ENCODE peak calls at places on chromosome 11, in five cellular contexts. O, L, E, W and V are unnamed samples.

GRCh38 chr11:113992459-113993105 is 17.7 kb downstream of the HTR3A start:
- DNase-seq in O (no peak), L (no peak), E (no peak), W (no peak), V (no peak)

GRCh38 chr11:104152941-104153340 is 11.0 kb downstream of the PDGFD start:
- DNase-seq in O (no peak), L (no peak), E (peak), W (no peak), V (no peak)

GRCh38 chr11:76653674-76654309 is 16.8 kb downstream of the LRRC32 start:
- DNase-seq in O (peak), L (peak), E (no peak), W (peak), V (no peak)

GRCh38 chr11:74493816-74494630 is 499 bp upstream of the LIPT2 start:
- DNase-seq in O (no peak), L (no peak), E (no peak), W (no peak), V (no peak)

GRCh38 chr11:102007567-102008437 is 39.4 kb upstream of the CFAP300 start:
- DNase-seq in O (no peak), L (no peak), E (peak), W (no peak), V (no peak)

GRCh38 chr11:69302447-69302846 is 8.5 kb downstream of the MYEOV start:
- DNase-seq in O (no peak), L (no peak), E (no peak), W (no peak), V (no peak)

GRCh38 chr11:70746351-70746750 is 348.0 kb downstream of the CTTN start:
- DNase-seq in O (no peak), L (no peak), E (no peak), W (no peak), V (no peak)

GRCh38 chr11:62457474-62457873 is 38.6 kb downstream of the SCGB1A1 start:
- DNase-seq in O (no peak), L (no peak), E (no peak), W (no peak), V (no peak)

GRCh38 chr11:446886-447285 is 3.2 kb upstream of the PTDSS2 start:
- DNase-seq in O (no peak), L (no peak), E (no peak), W (no peak), V (no peak)

GRCh38 chr11:73402834-73403185 is 26.6 kb downstream of the RELT start:
- DNase-seq in O (no peak), L (no peak), E (peak), W (no peak), V (no peak)
- TF ChIP-seq CTCF in O (no peak), L (no peak), E (peak), W (no peak), V (no peak)

GRCh38 chr11:94997437-94997836 is 23.9 kb downstream of the KDM4D start:
- DNase-seq in O (no peak), L (no peak), E (no peak), W (no peak), V (no peak)
- TF ChIP-seq CTCF in O (no peak), L (no peak), E (no peak), W (no peak), V (peak)

GRCh38 chr11:60170566-60170965 is 12.3 kb downstream of the MS4A6A start:
- DNase-seq in O (no peak), L (no peak), E (no peak), W (no peak), V (no peak)

GRCh38 chr11:60172011-60172410 is 10.9 kb downstream of the MS4A6A start:
- DNase-seq in O (no peak), L (no peak), E (no peak), W (no peak), V (no peak)

GRCh38 chr11:60165946-60166345 is 16.9 kb downstream of the MS4A6A start:
- DNase-seq in O (no peak), L (no peak), E (no peak), W (no peak), V (no peak)

GRCh38 chr11:60168306-60168705 is 14.6 kb downstream of the MS4A6A start:
- DNase-seq in O (no peak), L (no peak), E (peak), W (no peak), V (no peak)

DNA sequence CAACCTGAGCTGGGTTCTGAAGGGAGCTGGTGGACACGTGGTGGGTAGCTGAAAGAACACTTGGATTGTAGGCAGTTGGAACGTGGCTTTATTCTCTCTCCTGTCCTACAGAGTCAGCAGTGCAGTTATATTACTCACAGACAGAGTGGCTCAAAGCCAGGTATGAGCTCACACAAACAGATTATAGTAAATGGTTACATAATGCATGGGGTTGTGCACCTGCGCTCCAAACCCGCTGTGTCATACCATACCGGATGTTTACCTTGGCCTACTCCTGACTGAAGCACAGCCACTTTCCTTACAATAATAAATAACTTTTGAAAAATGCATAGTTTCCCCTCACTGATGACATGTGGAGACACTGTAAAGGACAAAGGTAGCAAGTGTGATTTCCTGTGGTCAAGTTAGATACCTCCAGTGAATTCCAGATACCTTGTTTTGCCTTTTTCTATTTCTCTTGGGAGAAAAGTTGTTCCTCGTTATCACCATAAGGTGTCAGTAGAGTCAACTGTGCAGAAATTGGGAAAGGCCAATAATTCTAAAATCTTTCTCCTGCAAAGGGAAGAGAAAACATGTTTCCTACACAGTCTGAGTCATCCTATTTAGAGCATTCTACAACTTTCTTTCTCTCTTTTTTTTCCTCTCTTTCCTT is 13.5 kb downstream of the MS4A6A start:
- DNase-seq in O (no peak), L (no peak), E (peak), W (peak), V (no peak)
- TF ChIP-seq CTCF in O (peak), L (no peak), E (peak), W (no peak), V (peak)

DNA sequence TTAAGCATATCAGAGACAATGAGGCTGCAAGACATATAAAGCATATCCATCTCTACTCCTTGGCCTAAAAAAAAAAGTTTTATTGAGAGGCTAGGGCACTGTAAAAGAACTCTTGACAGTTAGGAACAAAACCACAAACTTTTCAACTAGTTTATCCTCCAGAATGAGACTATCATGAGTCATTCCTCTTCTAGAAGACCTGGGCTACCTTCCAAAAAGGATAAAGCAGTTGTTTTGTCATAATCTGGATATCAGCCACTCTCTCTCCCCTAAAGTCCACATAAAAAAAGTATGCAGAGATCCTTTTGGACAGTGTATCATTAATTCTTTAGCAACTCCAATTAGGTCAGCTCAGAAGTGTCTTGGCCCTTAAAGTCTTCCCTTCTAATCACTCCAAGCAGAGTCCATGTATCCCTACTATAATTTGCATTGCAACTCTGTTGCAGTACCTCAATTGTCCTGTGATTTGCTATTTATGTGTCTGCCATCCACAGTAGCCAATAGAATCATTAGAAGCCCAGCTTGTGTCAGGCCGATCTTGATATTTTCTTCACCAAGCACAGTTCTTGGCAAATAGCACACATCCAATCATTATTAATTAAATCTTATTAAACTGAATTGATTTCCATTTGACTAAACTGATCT is 10.4 kb downstream of the OR51T1 start:
- DNase-seq in O (no peak), L (no peak), E (no peak), W (no peak), V (no peak)
- TF ChIP-seq CTCF in O (no peak), L (no peak), E (no peak), W (no peak), V (peak)

DNA sequence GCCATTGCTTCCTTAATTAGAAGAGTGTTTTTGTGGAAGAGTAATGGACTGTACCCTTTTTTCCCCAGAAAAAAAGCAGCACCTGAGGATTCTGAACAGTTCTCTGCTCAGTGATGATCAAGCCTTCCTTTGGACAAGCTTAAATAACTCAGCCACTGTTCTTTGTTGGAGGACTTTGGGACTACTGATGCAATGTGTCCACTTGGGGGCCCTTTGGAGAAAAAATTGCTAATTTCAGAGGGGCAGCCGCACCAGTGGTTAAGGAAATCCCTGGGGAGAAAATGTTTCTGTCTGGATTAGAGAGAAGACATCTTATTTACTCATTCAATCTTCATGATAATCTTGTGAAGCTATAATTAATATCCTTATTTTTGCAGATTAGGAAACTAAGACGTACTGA is 5.3 kb upstream of the KMT2A start:
- DNase-seq in O (no peak), L (no peak), E (no peak), W (no peak), V (no peak)
- TF ChIP-seq CTCF in O (no peak), L (no peak), E (no peak), W (no peak), V (peak)

DNA sequence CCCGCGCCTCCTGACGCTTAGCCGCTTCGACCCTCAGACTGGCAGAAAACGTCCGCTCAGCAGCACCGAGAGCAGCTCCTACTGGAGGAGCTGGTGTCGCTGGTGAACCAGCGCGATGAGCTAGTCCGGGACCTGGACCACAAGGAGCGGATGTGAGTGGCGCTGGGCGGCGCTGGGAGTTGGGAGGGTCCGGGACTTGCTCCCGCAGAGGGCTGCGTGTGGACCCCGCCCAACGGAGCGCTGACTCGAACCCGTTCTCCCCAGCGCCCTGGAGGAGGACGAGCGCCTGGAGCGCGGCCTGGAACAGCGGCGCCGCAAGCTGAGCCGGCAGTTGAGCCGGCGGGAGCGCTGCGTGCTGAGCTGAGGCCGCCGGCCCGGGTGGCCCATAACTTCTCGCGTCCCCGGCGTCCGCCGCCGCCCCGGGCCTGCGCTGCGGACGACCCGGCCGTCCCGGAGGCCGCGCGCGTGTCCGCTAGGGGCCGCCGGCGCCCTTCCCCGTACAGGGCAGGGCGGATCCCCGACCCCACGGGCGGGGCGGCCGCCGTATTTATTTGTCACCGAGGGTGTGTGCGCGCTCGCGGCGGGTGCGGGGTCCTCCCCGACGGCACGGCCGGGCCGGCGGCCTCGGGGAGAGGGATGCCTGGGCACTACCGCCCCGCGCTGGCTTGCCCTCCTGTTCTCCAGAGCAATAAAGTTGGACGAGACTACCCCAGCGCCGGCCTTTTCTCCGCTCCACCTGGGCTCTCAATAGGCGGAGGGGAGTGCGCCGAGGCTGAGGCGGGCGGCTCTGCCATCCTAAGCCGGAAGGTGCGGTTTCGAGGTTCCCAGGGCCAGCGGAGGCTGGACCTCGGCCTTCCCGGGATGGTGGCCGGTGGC is 3.4 kb downstream of the KCNK7 start:
- DNase-seq in O (peak), L (peak), E (no peak), W (no peak), V (no peak)
- TF ChIP-seq CTCF in O (no peak), L (no peak), E (no peak), W (no peak), V (peak)

GRCh38 chr11:110286298-110287040 is 9.9 kb downstream of the RDX start:
- DNase-seq in O (no peak), L (no peak), E (no peak), W (no peak), V (no peak)
- TF ChIP-seq CTCF in O (no peak), L (no peak), E (no peak), W (no peak), V (peak)

GRCh38 chr11:116697639-116698038 is 75.1 kb downstream of the BUD13 start:
- DNase-seq in O (peak), L (peak), E (no peak), W (peak), V (peak)
- TF ChIP-seq CTCF in O (no peak), L (no peak), E (no peak), W (no peak), V (no peak)